ENCODE peak calls at places on chromosome 6, in nine cellular contexts. O is fibroblast of lung, E is heart left ventricle, I is bronchial epithelial cell, P is tibial artery, X is left ventricle myocardium inferior, D is stomach, A is BJ, B is thoracic aorta. M is an unnamed sample.

GRCh38 chr6:45896783-45897441 is 118.7 kb downstream of the CLIC5 start:
- DNase-seq in O (peak), E (no peak), I (no peak), P (peak), X (no peak), D (no peak), A (peak), B (no peak), M (no peak)

GRCh38 chr6:149482542-149483261 is 2.1 kb downstream of the ZC3H12D start:
- DNase-seq in O (no peak), E (no peak), I (no peak), P (no peak), X (no peak), D (no peak), A (no peak), B (no peak), M (no peak)

GRCh38 chr6:1872649-1873131 is 263.0 kb downstream of the FOXC1 start:
- DNase-seq in O (peak), E (no peak), I (no peak), P (no peak), X (no peak), D (no peak), A (peak), B (no peak), M (peak)

GRCh38 chr6:80728830-80729229 is 622.4 kb downstream of the BCKDHB start:
- DNase-seq in O (no peak), E (no peak), I (peak), P (no peak), X (no peak), D (no peak), A (no peak), B (no peak), M (no peak)

GRCh38 chr6:88864347-88865057 is 98.9 kb downstream of the RNGTT start:
- DNase-seq in O (no peak), E (no peak), I (no peak), P (no peak), X (no peak), D (no peak), A (no peak), B (no peak), M (no peak)

GRCh38 chr6:35017461-35018183 is 123.5 kb downstream of the TCP11 start:
- DNase-seq in O (no peak), E (peak), I (no peak), P (peak), X (peak), D (no peak), A (no peak), B (peak), M (no peak)

GRCh38 chr6:8080338-8081151 is 16.4 kb upstream of the BLOC1S5 start:
- DNase-seq in O (peak), E (no peak), I (peak), P (no peak), X (no peak), D (no peak), A (no peak), B (no peak), M (peak)

GRCh38 chr6:128131566-128131965 is 230.7 kb upstream of the THEMIS start:
- DNase-seq in O (peak), E (no peak), I (no peak), P (no peak), X (no peak), D (no peak), A (peak), B (no peak), M (no peak)

GRCh38 chr6:52975580-52975979 is 19.5 kb downstream of the GSTA4 start:
- DNase-seq in O (no peak), E (no peak), I (no peak), P (no peak), X (no peak), D (no peak), A (no peak), B (no peak), M (no peak)

GRCh38 chr6:161383951-161384350 is 110.1 kb upstream of the AGPAT4 start:
- DNase-seq in O (no peak), E (no peak), I (no peak), P (no peak), X (no peak), D (no peak), A (no peak), B (no peak), M (no peak)

GRCh38 chr6:17865798-17866725 is 121.4 kb downstream of the KIF13A start:
- DNase-seq in O (peak), E (peak), I (peak), P (peak), X (peak), D (peak), A (peak), B (peak), M (peak)

GRCh38 chr6:52609968-52610367 is 33.1 kb upstream of the TRAM2 start:
- DNase-seq in O (no peak), E (no peak), I (no peak), P (no peak), X (no peak), D (no peak), A (no peak), B (no peak), M (no peak)

GRCh38 chr6:113690255-113690956 is 166.7 kb upstream of the MARCKS start:
- DNase-seq in O (peak), E (no peak), I (peak), P (no peak), X (no peak), D (no peak), A (no peak), B (no peak), M (peak)

GRCh38 chr6:136990754-136991153 is 54.0 kb downstream of the IL20RA start:
- DNase-seq in O (no peak), E (no peak), I (no peak), P (no peak), X (no peak), D (no peak), A (no peak), B (no peak), M (no peak)

GRCh38 chr6:15715060-15715459 is 52.2 kb upstream of the DTNBP1 start:
- DNase-seq in O (peak), E (no peak), I (peak), P (no peak), X (no peak), D (no peak), A (no peak), B (no peak), M (peak)

GRCh38 chr6:28335040-28335563 is 846 bp downstream of the ZSCAN31 start:
- DNase-seq in O (no peak), E (no peak), I (no peak), P (no peak), X (no peak), D (no peak), A (no peak), B (no peak), M (no peak)

GRCh38 chr6:45265246-45265645 is 62.9 kb upstream of the RUNX2 start:
- DNase-seq in O (peak), E (no peak), I (peak), P (no peak), X (no peak), D (no peak), A (no peak), B (no peak), M (peak)

GRCh38 chr6:52263709-52264320 is 19.5 kb upstream of the IL17F start:
- DNase-seq in O (peak), E (peak), I (peak), P (peak), X (peak), D (peak), A (no peak), B (no peak), M (peak)

GRCh38 chr6:37366910-37367309 is 13.1 kb downstream of the RNF8 start:
- DNase-seq in O (no peak), E (no peak), I (no peak), P (no peak), X (no peak), D (no peak), A (no peak), B (no peak), M (peak)

GRCh38 chr6:26475823-26476729 is 18.3 kb downstream of the BTN2A1 start:
- DNase-seq in O (no peak), E (no peak), I (peak), P (no peak), X (no peak), D (no peak), A (no peak), B (no peak), M (peak)

GRCh38 chr6:164690241-164690640 is 619.2 kb downstream of the C6orf118 start:
- DNase-seq in O (peak), E (no peak), I (no peak), P (no peak), X (no peak), D (no peak), A (no peak), B (no peak), M (no peak)

GRCh38 chr6:42556462-42556861 is 7.4 kb upstream of the UBR2 start:
- DNase-seq in O (no peak), E (no peak), I (no peak), P (no peak), X (no peak), D (no peak), A (no peak), B (no peak), M (no peak)
- TF ChIP-seq CTCF in O (no peak), E (no peak), I (no peak), P (no peak), X (no peak), D (no peak), A (no peak), B (no peak), M (no peak)

GRCh38 chr6:33745558-33745957 is 1.1 kb downstream of the IP6K3 start:
- DNase-seq in O (no peak), E (no peak), I (no peak), P (no peak), X (no peak), D (no peak), A (no peak), B (no peak), M (no peak)
- H3K4me3 ChIP-seq in O (no peak), E (peak), I (no peak), P (peak), X (peak), D (peak), A (no peak), B (no peak), M (no peak)

DNA sequence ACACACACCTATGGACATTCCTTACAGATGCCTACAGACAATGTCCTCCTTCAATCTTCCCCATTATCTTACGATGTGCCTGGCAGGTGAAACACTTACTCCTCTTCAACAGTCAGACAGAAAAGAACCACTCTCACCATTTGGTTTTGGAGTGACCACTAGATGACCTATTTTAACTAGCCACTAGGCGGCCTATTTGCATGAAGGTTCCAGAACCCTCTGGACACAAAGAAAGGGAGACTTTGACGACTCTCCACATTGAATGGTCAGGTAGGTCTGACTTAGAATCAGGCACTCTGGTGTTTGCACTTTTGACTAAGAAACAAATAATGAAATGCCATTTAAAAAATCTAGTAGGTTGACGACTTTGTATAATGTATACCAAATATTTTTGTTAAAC is 42.0 kb downstream of the PNLDC1 start:
- DNase-seq in O (peak), E (no peak), I (peak), P (no peak), X (no peak), D (no peak), A (no peak), B (no peak), M (no peak)
- TF ChIP-seq CTCF in O (peak), E (no peak), I (peak), P (peak), X (peak), D (peak), A (peak), B (peak), M (peak)

GRCh38 chr6:44250718-44251123 is 3.8 kb downstream of the HSP90AB1 start:
- DNase-seq in O (no peak), E (no peak), I (no peak), P (no peak), X (no peak), D (no peak), A (no peak), B (no peak), M (no peak)

GRCh38 chr6:44250067-44250717 is 3.3 kb downstream of the HSP90AB1 start:
- DNase-seq in O (peak), E (no peak), I (no peak), P (no peak), X (no peak), D (no peak), A (no peak), B (no peak), M (no peak)

GRCh38 chr6:44247338-44248302 is 719 bp downstream of the HSP90AB1 start:
- DNase-seq in O (peak), E (peak), I (no peak), P (peak), X (peak), D (peak), A (no peak), B (no peak), M (peak)

GRCh38 chr6:44248579-44248978 is 1.7 kb downstream of the HSP90AB1 start:
- DNase-seq in O (no peak), E (no peak), I (no peak), P (no peak), X (no peak), D (no peak), A (no peak), B (no peak), M (no peak)

GRCh38 chr6:44249082-44249748 is 2.3 kb downstream of the HSP90AB1 start:
- DNase-seq in O (no peak), E (no peak), I (no peak), P (no peak), X (no peak), D (no peak), A (no peak), B (no peak), M (no peak)
- H3K4me3 ChIP-seq in O (no peak), E (peak), I (no peak), P (peak), X (peak), D (peak), A (peak), B (peak), M (peak)

DNA sequence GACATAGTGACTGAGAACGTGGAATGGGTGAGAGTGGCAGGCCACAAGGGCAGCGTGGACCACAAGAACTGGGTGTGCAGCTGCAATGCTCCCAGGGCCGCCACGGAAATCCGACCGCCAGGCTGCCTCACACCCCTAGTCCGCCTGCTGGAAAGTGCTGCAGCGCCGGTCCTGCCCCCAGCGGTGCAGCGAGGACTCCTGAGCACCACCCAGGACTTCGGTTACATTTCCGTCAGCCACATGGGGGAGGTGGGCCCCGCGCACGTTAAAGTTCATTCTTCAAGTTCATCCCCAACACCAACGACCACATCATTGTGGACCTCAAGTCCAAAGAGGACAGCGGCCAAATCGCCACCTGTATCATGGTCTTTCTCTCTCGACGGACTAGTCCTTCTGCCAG is 126.1 kb upstream of the CARMIL1 start:
- DNase-seq in O (no peak), E (no peak), I (no peak), P (no peak), X (no peak), D (no peak), A (no peak), B (no peak), M (no peak)
- TF ChIP-seq CTCF in O (no peak), E (no peak), I (no peak), P (no peak), X (no peak), D (no peak), A (no peak), B (no peak), M (no peak)

M was measured in epithelial cell of esophagus.